ENCODE peak calls at places on chromosomes 6 and 20, in eight cellular contexts. Q, H, T, Y, D, N, B and Z are unnamed samples.

GRCh38 chr6:170462366-170463020 is 90.6 kb downstream of the PSMB1 start:
- DNase-seq in N (no peak), B (no peak), T (no peak), Q (no peak), D (no peak), Y (no peak), H (no peak), Z (no peak)

GRCh38 chr20:47468290-47469050 is 33.2 kb upstream of the NCOA3 start:
- DNase-seq in B (peak), Q (no peak), Y (no peak), N (no peak), T (no peak), H (no peak), D (no peak), Z (no peak)

GRCh38 chr6:43060034-43060754 is 763 bp downstream of the KLC4 start:
- DNase-seq in H (peak), B (no peak), D (no peak), T (no peak), Q (no peak), N (no peak), Y (no peak), Z (no peak)

GRCh38 chr6:28209753-28210535 is 15.1 kb upstream of the ZSCAN9 start:
- DNase-seq in T (no peak), Q (no peak), Y (no peak), H (no peak), B (peak), N (no peak), D (no peak), Z (no peak)

GRCh38 chr6:35552285-35552917 is 39.7 kb upstream of the TULP1 start:
- DNase-seq in T (peak), Y (no peak), N (peak), H (no peak), B (peak), Q (peak), D (peak), Z (no peak)

GRCh38 chr6:137641474-137642077 is 147.4 kb upstream of the OLIG3 start:
- DNase-seq in Q (peak), D (peak), T (peak), Y (peak), H (no peak), N (peak), B (peak), Z (no peak)

GRCh38 chr6:147141690-147142308 is 62.4 kb upstream of the STXBP5 start:
- DNase-seq in T (no peak), B (no peak), Q (no peak), D (no peak), N (no peak), Y (no peak), H (peak), Z (no peak)

GRCh38 chr6:100230115-100230975 is 234.4 kb downstream of the SIM1 start:
- DNase-seq in N (no peak), D (no peak), Q (no peak), B (no peak), H (no peak), Y (no peak), T (no peak), Z (no peak)

GRCh38 chr20:52945268-52945667 is 26.9 kb upstream of the TSHZ2 start:
- DNase-seq in T (no peak), H (no peak), Q (no peak), B (no peak), N (no peak), D (no peak), Y (no peak), Z (no peak)

GRCh38 chr6:150732765-150733539 is 132.6 kb upstream of the MTHFD1L start:
- DNase-seq in T (no peak), D (no peak), H (no peak), Q (no peak), N (no peak), B (no peak), Y (no peak), Z (no peak)

GRCh38 chr6:152642578-152643375 is 5.6 kb upstream of the SYNE1 start:
- DNase-seq in B (peak), D (no peak), T (no peak), H (peak), Q (peak), N (peak), Y (peak), Z (no peak)

GRCh38 chr6:138430361-138431145 is 26.5 kb downstream of the HEBP2 start:
- DNase-seq in B (no peak), T (no peak), Y (no peak), D (no peak), H (no peak), N (no peak), Q (no peak), Z (no peak)

GRCh38 chr6:169961772-169962561 is 210.5 kb downstream of the ERMARD start:
- DNase-seq in T (peak), N (peak), H (no peak), Q (peak), Y (peak), D (no peak), B (no peak), Z (peak)

GRCh38 chr6:155418017-155418749 is 37.5 kb downstream of the NOX3 start:
- DNase-seq in Q (no peak), T (no peak), B (peak), N (peak), D (peak), H (peak), Y (peak), Z (peak)

GRCh38 chr6:104921896-104922295 is 35.0 kb upstream of the LIN28B start:
- DNase-seq in H (no peak), B (no peak), Q (no peak), N (no peak), D (no peak), T (no peak), Y (no peak), Z (no peak)

GRCh38 chr6:89655122-89655521 is 16.6 kb upstream of the LYRM2 start:
- DNase-seq in T (no peak), Y (no peak), D (no peak), N (no peak), H (no peak), Q (no peak), B (no peak), Z (no peak)

GRCh38 chr6:26412225-26412624 is 10.2 kb downstream of the BTN3A1 start:
- DNase-seq in D (no peak), N (no peak), B (no peak), Y (no peak), T (no peak), H (no peak), Q (no peak), Z (no peak)

GRCh38 chr20:34636648-34637047 is 40.2 kb downstream of the PIGU start:
- DNase-seq in H (no peak), T (no peak), B (no peak), N (no peak), D (no peak), Y (no peak), Q (no peak), Z (no peak)

GRCh38 chr6:155450194-155450593 is 5.4 kb downstream of the NOX3 start:
- DNase-seq in D (no peak), B (no peak), Q (no peak), T (no peak), Y (no peak), H (no peak), N (no peak), Z (no peak)

GRCh38 chr6:26234421-26235239 is 130.4 kb upstream of the BTN3A2 start:
- DNase-seq in N (peak), H (no peak), T (no peak), D (peak), B (peak), Q (peak), Y (no peak), Z (peak)

GRCh38 chr6:52661551-52661950 is 9.4 kb upstream of the TMEM14A start:
- DNase-seq in D (no peak), B (no peak), T (no peak), H (no peak), Y (no peak), N (no peak), Q (no peak), Z (no peak)

GRCh38 chr6:75528423-75528822 is 34.8 kb upstream of the FILIP1 start:
- DNase-seq in T (no peak), H (no peak), N (no peak), D (no peak), Y (no peak), Q (no peak), B (no peak), Z (no peak)

GRCh38 chr6:113148576-113148975 is 708.6 kb upstream of the MARCKS start:
- DNase-seq in Y (no peak), H (no peak), T (no peak), D (no peak), N (no peak), B (no peak), Q (no peak), Z (no peak)

GRCh38 chr20:45325367-45325766 is 17.3 kb upstream of the MATN4 start:
- DNase-seq in Q (no peak), N (no peak), Y (no peak), H (no peak), D (no peak), B (no peak), T (no peak), Z (peak)

GRCh38 chr6:146851837-146852236 is 253.1 kb downstream of the ADGB start:
- DNase-seq in N (peak), D (no peak), T (no peak), Y (no peak), H (peak), Q (no peak), B (no peak), Z (no peak)

GRCh38 chr20:20018366-20018765 is 1.2 kb downstream of the NAA20 start:
- DNase-seq in Q (no peak), Y (no peak), H (no peak), D (no peak), N (no peak), B (no peak), T (no peak), Z (no peak)

GRCh38 chr6:48140221-48140620 is 29.2 kb upstream of the PTCHD4 start:
- DNase-seq in B (no peak), Y (no peak), T (no peak), D (no peak), N (no peak), H (no peak), Q (no peak), Z (no peak)

GRCh38 chr6:147906361-147906760 is 397.9 kb downstream of the SAMD5 start:
- DNase-seq in Q (no peak), B (no peak), D (no peak), Y (no peak), T (no peak), N (no peak), H (no peak), Z (no peak)

GRCh38 chr6:167058261-167058660 is 59.1 kb downstream of the CEP43 start:
- DNase-seq in N (no peak), B (no peak), H (no peak), D (no peak), Q (no peak), Y (no peak), T (no peak), Z (no peak)

GRCh38 chr6:64000873-64001497 is 365.4 kb downstream of the PHF3 start:
- DNase-seq in T (no peak), Q (no peak), B (no peak), D (no peak), Y (no peak), N (no peak), H (no peak), Z (no peak)

GRCh38 chr20:31543966-31544598 is 29.8 kb downstream of the HM13 start:
- DNase-seq in T (no peak), B (no peak), Y (no peak), Q (no peak), H (peak), N (no peak), D (no peak), Z (no peak)